ENCODE peak calls at places on chromosome 10, in ten cellular contexts. V, Z, P, D, C, F, T, G, Y and M are unnamed samples.

GRCh38 chr10:47340613-47341170 is 7.5 kb upstream of the RBP3 start:
- DNase-seq in F (peak), T (no peak), D (peak), Z (peak), V (peak), Y (peak), C (peak), P (peak), G (no peak), M (peak)

GRCh38 chr10:9615179-9615578 is 1402.5 kb upstream of the CELF2 start:
- DNase-seq in F (no peak), D (no peak), P (no peak), T (no peak), Y (no peak), C (no peak), Z (no peak), V (no peak), G (no peak), M (peak)

GRCh38 chr10:101563007-101563406 is 25.1 kb downstream of the POLL start:
- DNase-seq in D (no peak), P (no peak), C (no peak), G (no peak), Y (no peak), T (no peak), V (no peak), F (no peak), Z (no peak), M (no peak)

GRCh38 chr10:97178074-97178473 is 7.7 kb downstream of the SLIT1 start:
- DNase-seq in C (no peak), D (no peak), T (no peak), G (no peak), V (no peak), Y (no peak), P (no peak), F (no peak), Z (no peak), M (no peak)

GRCh38 chr10:5488272-5489161 is 10.9 kb downstream of the CALML5 start:
- DNase-seq in Y (no peak), T (no peak), F (no peak), D (no peak), G (no peak), V (peak), P (no peak), Z (no peak), C (no peak), M (no peak)

GRCh38 chr10:124053971-124054370 is 39.4 kb downstream of the CHST15 start:
- DNase-seq in Z (no peak), T (no peak), C (no peak), F (no peak), D (no peak), G (no peak), P (no peak), Y (peak), V (no peak), M (no peak)

GRCh38 chr10:90787906-90788491 is 69.8 kb downstream of the HTR7 start:
- DNase-seq in Z (peak), V (peak), T (no peak), G (no peak), D (no peak), F (no peak), C (no peak), Y (peak), P (peak), M (peak)

GRCh38 chr10:454860-455259 is 234.6 kb downstream of the DIP2C start:
- DNase-seq in P (no peak), F (no peak), Y (peak), G (no peak), D (no peak), V (peak), T (no peak), C (no peak), Z (no peak), M (peak)

GRCh38 chr10:110268442-110268841 is 36.3 kb downstream of the SMNDC1 start:
- DNase-seq in Z (peak), C (no peak), D (no peak), F (no peak), Y (no peak), T (no peak), P (no peak), G (no peak), V (no peak), M (no peak)

GRCh38 chr10:89589091-89589725 is 53.8 kb upstream of the SLC16A12 start:
- DNase-seq in V (no peak), T (no peak), C (no peak), G (no peak), D (no peak), F (no peak), P (no peak), Y (peak), Z (no peak), M (peak)

GRCh38 chr10:72097448-72098300 is 9.3 kb upstream of the SPOCK2 start:
- DNase-seq in Z (peak), C (no peak), D (no peak), T (no peak), Y (peak), P (no peak), F (no peak), G (no peak), V (peak), M (peak)

GRCh38 chr10:24382979-24383663 is 174.2 kb downstream of the KIAA1217 start:
- DNase-seq in V (no peak), C (no peak), P (no peak), F (no peak), Y (peak), G (no peak), D (no peak), Z (no peak), T (peak), M (peak)

GRCh38 chr10:19014034-19014433 is 34.6 kb upstream of the MALRD1 start:
- DNase-seq in Z (no peak), P (no peak), G (no peak), T (no peak), F (no peak), C (no peak), V (peak), Y (no peak), D (no peak), M (peak)

GRCh38 chr10:113463777-113464176 is 89.1 kb upstream of the HABP2 start:
- DNase-seq in P (no peak), C (no peak), Z (no peak), D (no peak), V (no peak), Y (no peak), F (no peak), G (no peak), T (no peak), M (no peak)

GRCh38 chr10:62384057-62384446 is 9.9 kb downstream of the ZNF365 start:
- DNase-seq in D (no peak), C (no peak), F (no peak), V (peak), P (no peak), T (no peak), Z (no peak), Y (peak), G (no peak), M (peak)

GRCh38 chr10:82683989-82684388 is 809.0 kb downstream of the NRG3 start:
- DNase-seq in D (no peak), F (no peak), P (no peak), V (no peak), T (no peak), Z (no peak), C (no peak), G (no peak), Y (no peak), M (peak)

GRCh38 chr10:21803374-21803773 is 200.2 kb downstream of the DNAJC1 start:
- DNase-seq in P (no peak), V (no peak), F (no peak), Y (no peak), D (no peak), G (no peak), Z (no peak), T (no peak), C (peak), M (no peak)

GRCh38 chr10:33643042-33643441 is 308.6 kb upstream of the NRP1 start:
- DNase-seq in P (no peak), C (no peak), Z (no peak), G (no peak), F (no peak), Y (peak), T (no peak), V (no peak), D (no peak), M (peak)

GRCh38 chr10:239109-239508 is 103.9 kb downstream of the ZMYND11 start:
- DNase-seq in C (no peak), V (no peak), G (no peak), T (no peak), F (no peak), Y (peak), P (no peak), Z (no peak), D (no peak), M (no peak)

GRCh38 chr10:133258066-133258817 is 18.4 kb downstream of the ADAM8 start:
- DNase-seq in Z (no peak), Y (peak), C (no peak), D (no peak), V (no peak), F (no peak), T (peak), P (peak), G (no peak), M (no peak)

GRCh38 chr10:97320480-97321031 is 1.5 kb downstream of the FRAT1 start:
- DNase-seq in Y (no peak), T (peak), F (no peak), D (no peak), G (peak), Z (no peak), C (no peak), P (no peak), V (no peak), M (no peak)

GRCh38 chr10:4670737-4671136 is 155.3 kb upstream of the AKR1E2 start:
- DNase-seq in P (no peak), C (no peak), G (no peak), V (no peak), D (no peak), F (no peak), Z (no peak), Y (peak), T (no peak), M (peak)

GRCh38 chr10:101760510-101760909 is 15.4 kb downstream of the FGF8 start:
- DNase-seq in Z (no peak), F (no peak), Y (no peak), C (no peak), D (no peak), P (no peak), G (no peak), V (no peak), T (no peak), M (no peak)

GRCh38 chr10:92354587-92354986 is 63.6 kb downstream of the MARCHF5 start:
- DNase-seq in F (peak), Z (no peak), V (no peak), G (no peak), D (no peak), C (no peak), T (no peak), Y (no peak), P (no peak), M (no peak)